ENCODE peak calls at places on chromosomes 13 and 19, in seven cellular contexts. L is H1; F is T-helper 2 cell; B is iPS-NIHi11; C is naive thymus-derived CD8-positive, alpha-beta T cell; K is activated T-helper 1 cell treated with anti-CD3 and anti-CD28 coated beads, Interleukin-2, amount 50 U/mL, for 16 hours; X is NCI-H345. U is an unnamed sample.

GRCh38 chr19:9913237-9914000 is 22.9 kb downstream of the OLFM2 start:
- DNase-seq in X (no peak), B (peak; percentile 86), C (no peak), L (peak; percentile 66), F (no peak), K (no peak), U (no peak)

GRCh38 chr19:35211545-35212230 is 16.9 kb downstream of the FAM187B start:
- DNase-seq in L (no peak), K (peak; percentile 74), B (no peak), C (peak; percentile 85), F (peak; percentile 50), X (no peak), U (peak; percentile 37)

GRCh38 chr13:101211261-101211660 is 205.0 kb downstream of the NALCN start:
- DNase-seq in X (no peak), B (no peak), K (no peak), F (no peak), C (no peak), L (no peak), U (no peak)

GRCh38 chr19:17385878-17386611 is 8.0 kb downstream of the CCDC194 start:
- DNase-seq in F (peak; percentile 37), B (peak; percentile 81), X (peak; percentile 29), K (peak; percentile 35), C (peak; percentile 57), L (peak; percentile 92), U (peak; percentile 82)

GRCh38 chr13:107348931-107349330 is 781.0 kb upstream of the ARGLU1 start:
- DNase-seq in F (no peak), C (no peak), B (no peak), X (no peak), K (no peak), L (no peak), U (no peak)

GRCh38 chr19:5218255-5218855 is 122.3 kb downstream of the PTPRS start:
- DNase-seq in F (no peak), X (no peak), K (no peak), L (no peak), B (no peak), C (no peak), U (no peak)

GRCh38 chr19:16024266-16025107 is 51.8 kb upstream of the TPM4 start:
- DNase-seq in C (no peak), L (no peak), B (no peak), F (no peak), K (no peak), X (no peak), U (no peak)

GRCh38 chr19:18393836-18394235 is 3.6 kb downstream of the LRRC25 start:
- DNase-seq in C (no peak), F (no peak), K (no peak), B (no peak), X (no peak), L (no peak), U (no peak)

GRCh38 chr13:67632590-67632989 is 402.5 kb upstream of the PCDH9 start:
- DNase-seq in X (no peak), F (no peak), K (no peak), L (no peak), C (no peak), B (no peak), U (no peak)

GRCh38 chr19:10295305-10295846 is 5.6 kb downstream of the ICAM5 start:
- DNase-seq in B (peak; percentile 67), X (no peak), L (peak; percentile 74), C (peak; percentile 54), K (no peak), F (peak; percentile 48), U (no peak)

GRCh38 chr19:359653-359925 is 15.0 kb upstream of the MIER2 start:
- DNase-seq in X (no peak), B (no peak), L (no peak), K (no peak), F (no peak), C (no peak), U (no peak)

GRCh38 chr19:49932731-49933131 is 3.4 kb upstream of the NUP62 start:
- DNase-seq in K (peak; percentile 16), X (no peak), L (no peak), C (peak; percentile 57), B (no peak), F (no peak), U (no peak)

GRCh38 chr13:98326274-98326673 is 149.2 kb upstream of the RNF113B start:
- DNase-seq in L (no peak), K (no peak), X (no peak), F (no peak), C (no peak), B (no peak), U (no peak)

GRCh38 chr13:100290165-100290801 is 201.4 kb downstream of the PCCA start:
- DNase-seq in F (no peak), C (no peak), B (no peak), X (no peak), K (no peak), L (no peak), U (no peak)

GRCh38 chr13:25872871-25873607 is 178.8 kb downstream of the SHISA2 start:
- DNase-seq in C (no peak), K (no peak), X (no peak), L (no peak), F (no peak), B (no peak), U (no peak)

GRCh38 chr13:79434578-79434977 is 28.5 kb upstream of the RBM26 start:
- DNase-seq in B (no peak), X (no peak), C (no peak), F (no peak), L (no peak), K (no peak), U (no peak)

GRCh38 chr13:109332501-109333499 is 453.6 kb downstream of the IRS2 start:
- DNase-seq in F (no peak), L (no peak), C (no peak), K (no peak), B (no peak), X (no peak), U (no peak)

GRCh38 chr13:90787007-90787406 is 560.5 kb upstream of the MIR17HG start:
- DNase-seq in K (no peak), F (no peak), B (no peak), X (no peak), L (no peak), C (no peak), U (no peak)

GRCh38 chr13:96294930-96295657 is 205.2 kb downstream of the HS6ST3 start:
- DNase-seq in B (peak; percentile 13), F (no peak), L (no peak), C (no peak), X (no peak), K (no peak), U (no peak)

GRCh38 chr19:51108805-51109146 is 567 bp upstream of the CTU1 start:
- DNase-seq in L (no peak), F (no peak), K (no peak), X (no peak), C (no peak), B (peak; percentile 31), U (no peak)

GRCh38 chr19:7862413-7862951 is 11.7 kb downstream of the PRR36 start:
- DNase-seq in B (peak; percentile 93), C (peak; percentile 51), K (peak; percentile 47), F (peak; percentile 60), L (peak; percentile 99), X (no peak), U (peak; percentile 61)

GRCh38 chr13:101424381-101425155 is 8.3 kb upstream of the NALCN start:
- DNase-seq in X (no peak), L (no peak), K (no peak), B (no peak), F (no peak), C (no peak), U (no peak)

GRCh38 chr19:41919948-41920712 is 8.1 kb downstream of the ERFL start:
- DNase-seq in X (no peak), L (no peak), C (no peak), F (no peak), B (no peak), K (no peak), U (no peak)

GRCh38 chr13:113029061-113029445 is 60.0 kb downstream of the MCF2L start:
- DNase-seq in F (no peak), L (no peak), B (no peak), C (no peak), K (no peak), X (no peak), U (no peak)

GRCh38 chr13:101455863-101456262 is 3.4 kb downstream of the ITGBL1 start:
- DNase-seq in L (no peak), C (no peak), X (no peak), B (no peak), K (no peak), F (no peak), U (no peak)

GRCh38 chr13:99206873-99207272 is 6.2 kb downstream of the UBAC2 start:
- DNase-seq in F (no peak), L (no peak), X (no peak), K (no peak), C (no peak), B (no peak), U (no peak)

GRCh38 chr19:29201849-29202248 is 11.1 kb downstream of the UQCRFS1 start:
- DNase-seq in L (no peak), B (no peak), X (no peak), F (no peak), C (no peak), K (no peak), U (no peak)

GRCh38 chr19:2464389-2464788 is 7.6 kb upstream of the LMNB2 start:
- DNase-seq in K (no peak), B (no peak), C (no peak), X (no peak), L (no peak), F (no peak), U (no peak)

GRCh38 chr13:110944121-110944967 is 29.5 kb upstream of the ANKRD10 start:
- DNase-seq in X (no peak), K (no peak), F (no peak), B (peak; percentile 70), L (no peak), C (no peak), U (no peak)

GRCh38 chr19:37899453-37899852 is 6.9 kb downstream of the WDR87 start:
- DNase-seq in L (no peak), B (no peak), K (no peak), F (no peak), C (no peak), X (no peak), U (no peak)

GRCh38 chr19:15118789-15119494 is 11.7 kb downstream of the SYDE1 start:
- DNase-seq in X (no peak), L (no peak), K (no peak), B (no peak), C (no peak), F (no peak), U (no peak)

GRCh38 chr13:101875717-101876393 is 423.4 kb downstream of the ITGBL1 start:
- DNase-seq in C (no peak), F (no peak), K (no peak), B (no peak), L (no peak), X (peak; percentile 91), U (no peak)

GRCh38 chr13:99746857-99747710 is 224.5 kb downstream of the ZIC5 start:
- DNase-seq in L (peak; percentile 65), B (peak; percentile 77), F (no peak), K (no peak), X (no peak), C (no peak), U (no peak)

U was measured in psoas muscle.